ENCODE peak calls at places on chromosomes 1 and 21, in four cellular contexts. Z is AG08396, L is neural progenitor cell, P is small intestine. T is an unnamed sample.

GRCh38 chr1:183023146-183023600 is at the start of gene LAMC1:
- DNase-seq in P (peak), L (peak), Z (peak), T (peak)

GRCh38 chr1:10045480-10046355 is 13.0 kb downstream of the UBE4B start:
- DNase-seq in L (no peak), P (no peak), Z (peak), T (no peak)

GRCh38 chr1:7293702-7294630 is 477.1 kb upstream of the VAMP3 start:
- DNase-seq in Z (no peak), P (no peak), L (no peak), T (no peak)

GRCh38 chr1:23369335-23370013 is at the start of gene ZNF436:
- DNase-seq in L (peak), Z (peak), P (peak), T (peak)

GRCh38 chr1:193113992-193114332 is 7.9 kb upstream of the CDC73 start:
- DNase-seq in L (no peak), P (no peak), Z (no peak), T (no peak)

GRCh38 chr21:43262427-43262826 is 93.6 kb downstream of the CRYAA start:
- DNase-seq in Z (no peak), P (no peak), L (no peak), T (no peak)

GRCh38 chr21:35206141-35207125 is 157.3 kb upstream of the RUNX1 start:
- DNase-seq in Z (no peak), L (no peak), P (no peak), T (peak)

GRCh38 chr1:169161512-169162194 is 55.2 kb downstream of the ATP1B1 start:
- DNase-seq in P (peak), L (no peak), Z (no peak), T (no peak)

GRCh38 chr1:215530401-215530984 is 36.6 kb upstream of the KCTD3 start:
- DNase-seq in Z (no peak), P (no peak), L (no peak), T (no peak)

GRCh38 chr1:210736681-210737080 is 397.3 kb downstream of the KCNH1 start:
- DNase-seq in Z (no peak), P (no peak), L (no peak), T (no peak)

GRCh38 chr1:187374742-187375141 is 546.0 kb downstream of the PLA2G4A start:
- DNase-seq in P (no peak), Z (no peak), L (no peak), T (no peak)

GRCh38 chr21:33541105-33541711 is 709 bp downstream of the GART start:
- DNase-seq in L (peak), P (peak), Z (no peak), T (peak)

GRCh38 chr21:38950388-38951094 is 144.8 kb downstream of the ETS2 start:
- DNase-seq in Z (no peak), L (no peak), P (peak), T (no peak)

GRCh38 chr1:161081519-161081918 is 7.8 kb downstream of the NECTIN4 start:
- DNase-seq in L (no peak), P (no peak), Z (no peak), T (no peak)

GRCh38 chr21:32131960-32132359 is 146.9 kb downstream of the MIS18A start:
- DNase-seq in L (no peak), P (no peak), Z (no peak), T (peak)

GRCh38 chr1:241614144-241614543 is 26.0 kb downstream of the CHML start:
- DNase-seq in L (no peak), P (no peak), Z (no peak), T (no peak)

T was measured in ELF-1.